ENCODE peak calls at places on chromosomes 1 and 21, in four cellular contexts. Q is H7, Y is ACHN, R is COR-L47. I is an unnamed sample.

GRCh38 chr1:31782066-31782762 is 18.1 kb upstream of the ADGRB2 start:
- DNase-seq in Q (peak), Y (no peak), R (no peak), I (no peak)

GRCh38 chr1:220990417-220991337 is 111.4 kb downstream of the HLX start:
- DNase-seq in Q (no peak), Y (peak), R (no peak), I (no peak)

GRCh38 chr1:228341814-228342626 is 64.6 kb downstream of the TRIM11 start:
- DNase-seq in Q (no peak), Y (no peak), R (no peak), I (no peak)

GRCh38 chr1:11479375-11479979 is 522 bp downstream of the DISP3 start:
- DNase-seq in Q (peak), Y (no peak), R (no peak), I (no peak)

GRCh38 chr1:189496768-189497167 is 980.9 kb downstream of the BRINP3 start:
- DNase-seq in Q (no peak), Y (no peak), R (no peak), I (no peak)

GRCh38 chr1:211490038-211490678 is 1.8 kb downstream of the RD3 start:
- DNase-seq in Q (no peak), Y (no peak), R (no peak), I (no peak)

GRCh38 chr1:236332092-236332758 is 50.5 kb upstream of the ERO1B start:
- DNase-seq in Q (no peak), Y (no peak), R (no peak), I (no peak)

GRCh38 chr1:205519541-205520131 is 15.2 kb downstream of the CDK18 start:
- DNase-seq in Q (peak), Y (no peak), R (no peak), I (no peak)

GRCh38 chr1:54606096-54606989 is 17.0 kb downstream of the FAM151A start:
- DNase-seq in Q (no peak), Y (no peak), R (peak), I (peak)

GRCh38 chr1:84665703-84666317 is 24.5 kb downstream of the SSX2IP start:
- DNase-seq in Q (no peak), Y (no peak), R (no peak), I (no peak)

GRCh38 chr1:91647061-91647460 is 146.4 kb downstream of the CDC7 start:
- DNase-seq in Q (no peak), Y (no peak), R (no peak), I (no peak)

GRCh38 chr21:32206631-32207030 is 72.2 kb downstream of the MIS18A start:
- DNase-seq in Q (no peak), Y (no peak), R (no peak), I (no peak)

GRCh38 chr1:149997585-149998262 is 12.8 kb downstream of the OTUD7B start:
- DNase-seq in Q (no peak), Y (no peak), R (no peak), I (no peak)

GRCh38 chr1:9439074-9439761 is 100.0 kb upstream of the SLC25A33 start:
- DNase-seq in Q (peak), Y (no peak), R (no peak), I (peak)

GRCh38 chr1:59638172-59638800 is 176.5 kb upstream of the HOOK1 start:
- DNase-seq in Q (peak), Y (no peak), R (no peak), I (no peak)

GRCh38 chr1:60916926-60917325 is 165.4 kb upstream of the NFIA start:
- DNase-seq in Q (no peak), Y (no peak), R (no peak), I (no peak)

GRCh38 chr1:54971317-54971791 is 9.1 kb upstream of the TMEM61 start:
- DNase-seq in Q (no peak), Y (peak), R (no peak), I (no peak)

GRCh38 chr1:20063861-20064292 is 6.1 kb upstream of the PLA2G5 start:
- DNase-seq in Q (no peak), Y (no peak), R (no peak), I (no peak)

GRCh38 chr1:26132128-26132824 is 20.7 kb downstream of the PDIK1L start:
- DNase-seq in Q (peak), Y (no peak), R (no peak), I (no peak)

GRCh38 chr1:186829679-186830587 is 1.2 kb downstream of the PLA2G4A start:
- DNase-seq in Q (no peak), Y (no peak), R (no peak), I (no peak)

GRCh38 chr1:233962878-233963277 is 58.4 kb downstream of the SLC35F3 start:
- DNase-seq in Q (no peak), Y (no peak), R (no peak), I (no peak)

GRCh38 chr21:32102426-32102825 is 176.4 kb downstream of the MIS18A start:
- DNase-seq in Q (no peak), Y (no peak), R (no peak), I (no peak)

GRCh38 chr21:46195595-46196195 is 11.4 kb upstream of the SPATC1L start:
- DNase-seq in Q (no peak), Y (no peak), R (no peak), I (peak)

GRCh38 chr21:36543924-36544323 is 64.0 kb upstream of the CLDN14 start:
- DNase-seq in Q (no peak), Y (no peak), R (no peak), I (no peak)